ENCODE peak calls at places on chromosomes 6 and 20, in nine cellular contexts. F is aorta, E is colonic mucosa, I is mesendoderm, S is adrenal gland, Y is SJSA1, K is A673, B is ovary, Q is fibroblast of lung. R is an unnamed sample. For H3K36me3, the result is how much of the 10 kb centered on the place peaks cover.

GRCh38 chr20:21322921-21323321 is 19.8 kb downstream of the XRN2 start:
- DNase-seq in E (no peak), F (no peak), B (no peak), S (no peak), Y (peak), I (peak), K (no peak), Q (no peak), R (no peak)

GRCh38 chr20:10524643-10525042 is 89.5 kb downstream of the SLX4IP start:
- DNase-seq in E (no peak), Y (no peak), B (no peak), I (peak), Q (no peak), S (no peak), K (no peak), F (no peak), R (no peak)

GRCh38 chr6:37047933-37048850 is 42.7 kb downstream of the FGD2 start:
- DNase-seq in F (no peak), B (no peak), Q (no peak), S (no peak), Y (no peak), I (no peak), K (no peak), E (no peak), R (no peak)

GRCh38 chr20:62925420-62926228 is 681 bp downstream of the DIDO1 start:
- DNase-seq in S (peak), I (peak), Y (peak), B (no peak), K (peak), Q (peak), E (peak), F (peak), R (peak)

GRCh38 chr6:30814137-30815084 is 69.9 kb upstream of the DDR1 start:
- DNase-seq in F (peak), E (no peak), B (peak), Y (peak), K (peak), Q (peak), S (peak), I (peak), R (no peak)

GRCh38 chr6:105226598-105227291 is 46.9 kb upstream of the POPDC3 start:
- DNase-seq in F (no peak), Q (no peak), I (no peak), B (no peak), S (no peak), K (no peak), Y (no peak), E (no peak), R (no peak)

GRCh38 chr6:125831660-125832059 is 40.9 kb downstream of the NCOA7 start:
- DNase-seq in E (no peak), I (no peak), S (no peak), F (no peak), Y (no peak), K (no peak), B (no peak), Q (no peak), R (no peak)

GRCh38 chr6:154991207-154991606 is 3.9 kb upstream of the TIAM2 start:
- DNase-seq in F (no peak), E (no peak), K (no peak), S (no peak), I (no peak), Q (no peak), Y (no peak), B (no peak), R (no peak)

GRCh38 chr20:50071039-50071888 is 41.7 kb downstream of the UBE2V1 start:
- DNase-seq in B (peak), E (peak), I (peak), Q (peak), S (peak), Y (peak), K (peak), F (peak), R (peak)

GRCh38 chr20:20711413-20711812 is 1.0 kb downstream of the RALGAPA2 start:
- DNase-seq in I (peak), B (no peak), E (peak), Q (no peak), S (no peak), F (no peak), K (no peak), Y (no peak), R (no peak)

GRCh38 chr6:19835605-19836004 is 1.6 kb upstream of the ID4 start:
- DNase-seq in B (no peak), K (no peak), I (peak), S (no peak), Y (no peak), F (no peak), E (no peak), Q (no peak), R (no peak)

GRCh38 chr6:36625161-36625919 is 31.2 kb downstream of the SRSF3 start:
- DNase-seq in S (peak), I (no peak), Q (peak), K (no peak), F (no peak), Y (no peak), E (peak), B (peak), R (peak)

GRCh38 chr6:101545171-101545570 is 151.7 kb downstream of the GRIK2 start:
- DNase-seq in B (no peak), F (no peak), E (no peak), Q (peak), I (no peak), Y (peak), S (no peak), K (no peak), R (no peak)

GRCh38 chr20:59242714-59243626 is 57.4 kb upstream of the EDN3 start:
- DNase-seq in Y (no peak), K (no peak), F (no peak), I (no peak), S (no peak), E (no peak), Q (no peak), B (no peak), R (no peak)

GRCh38 chr6:38095054-38095453 is 275.5 kb downstream of the ZFAND3 start:
- DNase-seq in Q (peak), E (no peak), I (peak), K (no peak), F (no peak), Y (peak), B (no peak), S (no peak), R (no peak)

GRCh38 chr20:62020935-62021701 is 44.6 kb downstream of the TAF4 start:
- DNase-seq in S (no peak), Y (no peak), B (peak), Q (peak), I (no peak), F (peak), K (no peak), E (no peak), R (peak)

GRCh38 chr6:108425428-108425827 is 130.6 kb downstream of the AFG1L start:
- DNase-seq in K (no peak), I (no peak), B (no peak), Q (no peak), S (no peak), F (no peak), E (no peak), Y (no peak), R (no peak)

GRCh38 chr6:52887912-52888535 is 21.5 kb downstream of the GSTA3 start:
- DNase-seq in E (no peak), F (no peak), Y (no peak), Q (peak), K (no peak), I (no peak), S (no peak), B (no peak), R (no peak)

GRCh38 chr6:36123270-36124139 is 6.8 kb upstream of the MAPK13 start:
- DNase-seq in K (peak), Y (peak), E (peak), I (peak), S (peak), F (peak), B (peak), Q (peak), R (peak)

GRCh38 chr6:129598244-129599187 is 111.5 kb downstream of the ARHGAP18 start:
- DNase-seq in K (peak), E (no peak), I (peak), Y (peak), Q (peak), S (no peak), F (no peak), B (no peak), R (peak)

GRCh38 chr20:11271319-11271718 is 597.5 kb upstream of the JAG1 start:
- DNase-seq in I (peak), K (no peak), Y (no peak), S (no peak), E (no peak), Q (no peak), F (no peak), B (no peak), R (peak)

GRCh38 chr20:53390780-53391179 is 202.9 kb downstream of the ZNF217 start:
- DNase-seq in I (no peak), F (no peak), S (no peak), B (no peak), E (no peak), K (no peak), Q (peak), Y (no peak), R (no peak)

GRCh38 chr20:32158943-32159660 is 48.4 kb downstream of the PLAGL2 start:
- DNase-seq in F (peak), Q (no peak), I (no peak), Y (no peak), K (no peak), E (no peak), S (no peak), B (no peak), R (no peak)

GRCh38 chr20:37353285-37353849 is 7.4 kb downstream of the SRC start:
- DNase-seq in B (no peak), I (no peak), E (no peak), F (peak), S (no peak), K (no peak), Y (no peak), Q (no peak), R (no peak)

GRCh38 chr6:37550436-37550835 is 50.7 kb upstream of the CCDC167 start:
- DNase-seq in Q (peak), S (no peak), Y (no peak), K (no peak), E (no peak), F (no peak), B (no peak), I (no peak), R (no peak)

GRCh38 chr6:138673317-138674014 is 100.1 kb upstream of the CCDC28A start:
- DNase-seq in K (no peak), B (no peak), I (no peak), E (no peak), Q (peak), F (no peak), Y (no peak), S (no peak), R (no peak)

GRCh38 chr20:10492065-10492464 is 57.0 kb downstream of the SLX4IP start:
- DNase-seq in S (no peak), B (no peak), K (no peak), I (no peak), Q (peak), F (no peak), Y (no peak), E (no peak), R (no peak)

GRCh38 chr6:133590196-133590595 is 298.7 kb upstream of the TCF21 start:
- DNase-seq in Y (no peak), F (no peak), B (no peak), K (no peak), S (no peak), Q (no peak), E (no peak), I (no peak), R (peak)

GRCh38 chr6:152135755-152136448 is 328.4 kb downstream of the ESR1 start:
- DNase-seq in Q (no peak), I (no peak), K (no peak), E (no peak), Y (peak), F (no peak), S (no peak), B (no peak), R (no peak)
- H3K36me3 ChIP-seq in Q (under half), I (under half), K (under half), E (under half), Y (under half), F (under half), S (half or more), B (under half), R (under half)

DNA sequence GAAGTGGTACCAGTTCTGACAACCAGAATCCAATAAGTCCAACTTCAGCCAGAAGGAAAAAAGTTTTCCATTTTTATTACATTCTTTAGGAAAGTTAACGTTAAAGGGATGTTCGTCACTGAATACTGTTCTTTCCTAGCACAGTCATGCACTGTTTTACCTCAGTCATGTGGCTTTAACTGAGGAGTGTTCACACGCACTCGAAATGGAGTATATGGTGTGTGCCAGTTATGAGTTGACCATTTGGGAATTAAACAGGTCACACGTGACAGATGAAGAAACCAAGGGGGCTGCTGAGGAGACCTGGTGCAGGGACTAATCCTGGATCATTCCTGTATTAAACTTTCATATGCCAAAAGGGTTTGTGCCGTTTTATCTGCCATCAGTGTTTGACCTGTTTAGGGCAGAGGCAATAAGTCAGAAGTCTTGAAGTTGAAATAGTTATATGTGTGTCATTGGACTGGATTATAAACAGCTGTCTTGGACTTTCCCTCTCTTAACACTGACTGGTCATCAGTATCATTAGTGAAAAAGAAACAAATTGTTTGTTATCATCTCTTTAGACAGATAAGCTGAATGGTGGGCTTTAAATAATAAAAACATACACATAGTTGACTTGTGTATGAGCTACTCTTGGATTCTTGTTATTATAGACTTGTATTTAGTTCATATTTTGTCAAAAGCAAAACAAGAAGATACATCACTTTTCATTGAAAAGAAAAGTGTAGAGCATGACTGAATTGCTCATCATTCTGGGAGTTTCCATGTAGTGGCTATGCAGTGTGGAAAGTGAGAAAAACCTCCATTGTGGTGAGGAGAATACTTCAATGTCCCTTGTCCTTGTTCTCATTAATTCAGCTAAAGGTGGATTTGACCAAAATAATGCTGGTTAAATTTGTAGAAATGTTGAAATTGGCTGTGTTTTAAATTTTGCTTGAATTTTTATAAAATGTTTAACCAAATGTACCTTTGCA is 123.5 kb upstream of the SAMD5 start:
- DNase-seq in B (no peak), Y (no peak), S (no peak), F (no peak), I (no peak), E (no peak), Q (no peak), K (no peak), R (no peak)
- H3K4me3 ChIP-seq in B (no peak), Y (no peak), S (no peak), F (no peak), I (no peak), E (no peak), Q (no peak), K (no peak), R (no peak)

DNA sequence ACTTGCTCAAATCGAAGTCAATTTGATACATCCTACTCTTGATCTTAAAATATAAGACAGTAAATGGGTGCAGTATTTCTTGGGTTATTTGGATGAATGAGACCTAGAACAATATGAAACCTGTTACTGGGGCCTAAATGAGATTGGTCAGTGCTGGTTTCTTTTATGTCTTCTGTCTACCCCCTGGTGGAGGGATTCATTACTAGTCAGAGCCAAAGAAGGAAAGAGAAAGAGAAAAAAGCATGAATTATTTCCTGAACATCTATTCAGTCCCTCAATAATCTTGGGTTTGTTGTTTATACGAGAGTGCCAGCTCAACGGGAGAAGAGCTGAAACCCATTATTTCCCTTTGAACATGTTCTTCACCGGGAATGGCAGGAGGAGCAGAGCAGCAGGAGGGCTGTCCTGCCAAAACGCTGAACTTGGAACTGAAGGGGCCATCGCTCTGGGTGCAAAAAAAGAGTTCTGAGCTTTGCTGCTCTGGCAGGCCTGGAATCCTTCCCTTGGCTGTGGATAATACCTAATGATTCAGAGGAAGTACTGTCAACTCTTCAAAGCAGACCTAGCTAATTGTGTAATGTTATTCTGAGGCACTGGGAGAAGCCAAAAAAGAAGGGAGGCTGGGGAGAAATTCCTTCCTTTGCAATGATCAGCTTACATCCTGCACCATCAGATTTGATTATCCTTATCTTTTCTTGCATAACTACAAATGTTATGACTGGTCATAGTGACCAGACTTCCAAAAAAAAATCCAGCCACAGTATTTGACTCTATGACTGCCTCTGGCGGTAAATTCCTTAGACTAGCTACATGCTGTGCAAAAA is 72.0 kb downstream of the BLOC1S5 start:
- DNase-seq in Q (peak), K (peak), Y (peak), E (no peak), S (peak), F (no peak), B (peak), I (peak), R (peak)
- H3K27ac ChIP-seq in Q (no peak), K (no peak), Y (no peak), E (no peak), S (peak), F (peak), B (no peak), I (no peak), R (no peak)

GRCh38 chr6:110214338-110214737 is 34.1 kb downstream of the CDC40 start:
- DNase-seq in E (no peak), B (no peak), F (no peak), Q (no peak), K (no peak), Y (no peak), S (no peak), I (no peak), R (no peak)
- H3K36me3 ChIP-seq in E (under half), B (under half), F (under half), Q (under half), K (half or more), Y (half or more), S (under half), I (under half), R (under half)

DNA sequence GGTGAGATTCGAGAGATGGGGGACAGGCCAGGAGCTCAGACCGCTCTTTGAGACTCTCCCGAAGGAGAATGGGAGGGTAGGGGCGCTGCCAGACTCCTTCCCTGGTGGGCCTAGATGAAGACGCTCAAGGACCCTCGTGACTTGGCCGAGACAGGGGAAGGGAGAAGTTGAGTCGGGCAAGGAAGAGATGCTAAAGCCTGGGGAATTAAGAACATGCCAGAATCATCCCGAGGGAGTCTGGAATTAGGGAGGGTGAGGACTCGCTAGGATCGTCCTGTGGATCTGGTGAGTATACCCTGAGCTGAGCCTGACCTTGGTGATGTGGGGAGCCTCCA is 529 bp downstream of the UBE2C start:
- DNase-seq in F (no peak), K (no peak), Y (no peak), I (no peak), Q (no peak), S (no peak), B (no peak), E (no peak), R (no peak)
- H3K4me3 ChIP-seq in F (no peak), K (peak), Y (peak), I (peak), Q (peak), S (peak), B (peak), E (peak), R (peak)

GRCh38 chr6:3707751-3708412 is 43.6 kb downstream of the PXDC1 start:
- DNase-seq in S (no peak), B (no peak), I (no peak), K (no peak), E (no peak), Y (no peak), Q (no peak), F (no peak), R (no peak)
- H3K27ac ChIP-seq in S (no peak), B (no peak), I (no peak), K (no peak), E (no peak), Y (no peak), Q (no peak), F (no peak), R (no peak)

DNA sequence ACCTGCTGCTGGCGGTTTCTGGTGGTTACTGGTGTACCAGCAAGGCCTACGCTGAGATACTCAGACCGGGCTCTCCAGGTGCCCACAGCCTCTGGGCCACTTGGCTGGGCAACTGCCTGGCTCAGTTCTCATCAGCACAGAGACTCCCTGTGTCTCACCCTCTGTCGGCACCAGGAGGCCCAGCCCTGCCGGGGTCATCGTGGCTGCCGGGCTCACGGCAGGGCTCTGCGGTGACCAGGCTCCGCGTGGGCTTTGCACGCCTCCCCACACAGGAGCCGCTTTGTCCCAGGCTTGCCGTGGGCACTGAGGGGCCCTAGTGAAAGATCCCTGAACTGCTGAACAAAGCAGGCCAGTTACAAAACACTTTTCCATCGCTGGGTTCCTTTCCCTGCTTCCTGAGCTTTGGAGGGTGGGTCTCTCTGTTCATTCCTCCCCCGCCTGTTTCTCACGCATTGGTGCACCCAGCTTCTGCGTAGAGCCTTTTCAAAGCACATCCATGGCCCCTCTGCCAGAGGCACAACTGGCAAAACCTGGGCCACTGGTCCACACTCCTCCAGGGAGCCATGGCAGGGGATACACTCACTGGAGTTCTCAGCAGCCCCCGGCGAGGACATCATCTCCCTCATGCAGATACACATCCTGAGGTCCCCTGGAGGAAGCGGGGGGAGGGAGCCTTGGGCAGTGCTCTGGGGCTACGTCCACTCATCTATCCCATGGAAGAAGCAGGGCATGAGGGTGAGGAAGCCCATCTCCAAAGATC is 117.0 kb downstream of the NFATC2 start:
- DNase-seq in E (no peak), Q (no peak), Y (no peak), I (no peak), S (no peak), B (no peak), F (no peak), K (no peak), R (peak)
- H3K36me3 ChIP-seq in E (under half), Q (under half), Y (under half), I (under half), S (under half), B (under half), F (under half), K (under half), R (under half)

R was measured in neural progenitor cell.